ENCODE peak calls at places on chromosome 21, in ten cellular contexts. One of them, this sample, is unnamed.

GRCh38 chr21:13937236-13937635 is 273.5 kb downstream of the LIPI start:
- DNase-seq in K562: no peak
- DNase-seq in brain microvascular endothelial cell: no peak
- DNase-seq in astrocyte: no peak
- DNase-seq in ovary: no peak
- DNase-seq in suprapubic skin: no peak
- DNase-seq in fibroblast of lung: no peak
- DNase-seq in esophagus squamous epithelium: no peak
- DNase-seq in upper lobe of right lung: peak
- DNase-seq in AG09309: no peak
- DNase-seq in this sample: no peak

GRCh38 chr21:36959020-36959835 is 7.2 kb downstream of the HLCS start:
- DNase-seq in K562: no peak
- DNase-seq in ovary: no peak
- DNase-seq in upper lobe of right lung: no peak
- DNase-seq in astrocyte: no peak
- DNase-seq in brain microvascular endothelial cell: no peak
- DNase-seq in suprapubic skin: no peak
- DNase-seq in esophagus squamous epithelium: no peak
- DNase-seq in AG09309: no peak
- DNase-seq in fibroblast of lung: no peak
- DNase-seq in this sample: no peak

GRCh38 chr21:29701676-29702075 is 238.1 kb downstream of the GRIK1 start:
- DNase-seq in astrocyte: no peak
- DNase-seq in ovary: no peak
- DNase-seq in upper lobe of right lung: no peak
- DNase-seq in K562: no peak
- DNase-seq in fibroblast of lung: no peak
- DNase-seq in suprapubic skin: no peak
- DNase-seq in brain microvascular endothelial cell: no peak
- DNase-seq in esophagus squamous epithelium: no peak
- DNase-seq in AG09309: no peak
- DNase-seq in this sample: no peak

GRCh38 chr21:15660424-15660805 is 69.4 kb upstream of the USP25 start:
- DNase-seq in upper lobe of right lung: no peak
- DNase-seq in brain microvascular endothelial cell: no peak
- DNase-seq in K562: no peak
- DNase-seq in astrocyte: no peak
- DNase-seq in suprapubic skin: no peak
- DNase-seq in AG09309: no peak
- DNase-seq in ovary: no peak
- DNase-seq in esophagus squamous epithelium: no peak
- DNase-seq in fibroblast of lung: no peak
- DNase-seq in this sample: no peak

GRCh38 chr21:32645261-32646182 is 33.3 kb upstream of the CFAP298 start:
- DNase-seq in astrocyte: no peak
- DNase-seq in AG09309: no peak
- DNase-seq in fibroblast of lung: no peak
- DNase-seq in esophagus squamous epithelium: no peak
- DNase-seq in suprapubic skin: no peak
- DNase-seq in ovary: no peak
- DNase-seq in upper lobe of right lung: peak
- DNase-seq in brain microvascular endothelial cell: no peak
- DNase-seq in K562: peak
- DNase-seq in this sample: no peak

GRCh38 chr21:46608672-46609111 is 3.8 kb upstream of the S100B start:
- DNase-seq in esophagus squamous epithelium: no peak
- DNase-seq in AG09309: no peak
- DNase-seq in suprapubic skin: no peak
- DNase-seq in ovary: no peak
- DNase-seq in fibroblast of lung: no peak
- DNase-seq in upper lobe of right lung: no peak
- DNase-seq in brain microvascular endothelial cell: no peak
- DNase-seq in K562: peak
- DNase-seq in astrocyte: no peak
- DNase-seq in this sample: no peak

GRCh38 chr21:37074195-37074510 is 1.1 kb downstream of the TTC3 start:
- DNase-seq in brain microvascular endothelial cell: no peak
- DNase-seq in AG09309: no peak
- DNase-seq in K562: peak
- DNase-seq in ovary: peak
- DNase-seq in fibroblast of lung: no peak
- DNase-seq in astrocyte: no peak
- DNase-seq in esophagus squamous epithelium: no peak
- DNase-seq in suprapubic skin: no peak
- DNase-seq in upper lobe of right lung: no peak
- DNase-seq in this sample: no peak

GRCh38 chr21:18409579-18409978 is 6.0 kb upstream of the TMPRSS15 start:
- DNase-seq in upper lobe of right lung: no peak
- DNase-seq in fibroblast of lung: no peak
- DNase-seq in suprapubic skin: no peak
- DNase-seq in astrocyte: no peak
- DNase-seq in brain microvascular endothelial cell: no peak
- DNase-seq in ovary: no peak
- DNase-seq in K562: no peak
- DNase-seq in AG09309: no peak
- DNase-seq in esophagus squamous epithelium: no peak
- DNase-seq in this sample: no peak

GRCh38 chr21:37639756-37640155 is 273.2 kb downstream of the DYRK1A start:
- DNase-seq in astrocyte: no peak
- DNase-seq in esophagus squamous epithelium: no peak
- DNase-seq in K562: no peak
- DNase-seq in ovary: no peak
- DNase-seq in AG09309: no peak
- DNase-seq in fibroblast of lung: no peak
- DNase-seq in upper lobe of right lung: no peak
- DNase-seq in suprapubic skin: no peak
- DNase-seq in brain microvascular endothelial cell: no peak
- DNase-seq in this sample: no peak

GRCh38 chr21:36788116-36788515 is 89.2 kb downstream of the SIM2 start:
- DNase-seq in suprapubic skin: no peak
- DNase-seq in fibroblast of lung: no peak
- DNase-seq in AG09309: no peak
- DNase-seq in upper lobe of right lung: no peak
- DNase-seq in esophagus squamous epithelium: no peak
- DNase-seq in ovary: no peak
- DNase-seq in astrocyte: no peak
- DNase-seq in K562: no peak
- DNase-seq in brain microvascular endothelial cell: no peak
- DNase-seq in this sample: no peak

GRCh38 chr21:40386301-40386911 is 460.6 kb downstream of the DSCAM start:
- DNase-seq in AG09309: no peak
- DNase-seq in fibroblast of lung: peak
- DNase-seq in ovary: no peak
- DNase-seq in suprapubic skin: no peak
- DNase-seq in upper lobe of right lung: peak
- DNase-seq in esophagus squamous epithelium: no peak
- DNase-seq in brain microvascular endothelial cell: no peak
- DNase-seq in astrocyte: peak
- DNase-seq in K562: peak
- DNase-seq in this sample: no peak

GRCh38 chr21:25457411-25457810 is 149.9 kb downstream of the MRPL39 start:
- DNase-seq in esophagus squamous epithelium: no peak
- DNase-seq in suprapubic skin: no peak
- DNase-seq in fibroblast of lung: peak
- DNase-seq in upper lobe of right lung: no peak
- DNase-seq in astrocyte: peak
- DNase-seq in ovary: no peak
- DNase-seq in brain microvascular endothelial cell: peak
- DNase-seq in K562: no peak
- DNase-seq in AG09309: no peak
- DNase-seq in this sample: no peak

GRCh38 chr21:16302851-16303282 is 573.1 kb downstream of the USP25 start:
- DNase-seq in astrocyte: peak
- DNase-seq in upper lobe of right lung: no peak
- DNase-seq in suprapubic skin: no peak
- DNase-seq in ovary: peak
- DNase-seq in AG09309: peak
- DNase-seq in K562: no peak
- DNase-seq in brain microvascular endothelial cell: peak
- DNase-seq in fibroblast of lung: peak
- DNase-seq in esophagus squamous epithelium: no peak
- DNase-seq in this sample: no peak

GRCh38 chr21:25639167-25639921 is at the start of gene JAM2:
- DNase-seq in esophagus squamous epithelium: no peak
- DNase-seq in ovary: peak
- DNase-seq in AG09309: no peak
- DNase-seq in astrocyte: peak
- DNase-seq in brain microvascular endothelial cell: no peak
- DNase-seq in upper lobe of right lung: peak
- DNase-seq in K562: no peak
- DNase-seq in suprapubic skin: peak
- DNase-seq in fibroblast of lung: peak
- DNase-seq in this sample: peak

GRCh38 chr21:39109596-39110210 is 73.5 kb downstream of the PSMG1 start:
- DNase-seq in astrocyte: no peak
- DNase-seq in fibroblast of lung: no peak
- DNase-seq in brain microvascular endothelial cell: no peak
- DNase-seq in AG09309: no peak
- DNase-seq in upper lobe of right lung: no peak
- DNase-seq in ovary: no peak
- DNase-seq in esophagus squamous epithelium: no peak
- DNase-seq in suprapubic skin: peak
- DNase-seq in K562: no peak
- DNase-seq in this sample: no peak

GRCh38 chr21:39107739-39108138 is 75.5 kb downstream of the PSMG1 start:
- DNase-seq in AG09309: no peak
- DNase-seq in upper lobe of right lung: no peak
- DNase-seq in astrocyte: no peak
- DNase-seq in brain microvascular endothelial cell: no peak
- DNase-seq in K562: no peak
- DNase-seq in esophagus squamous epithelium: no peak
- DNase-seq in suprapubic skin: peak
- DNase-seq in ovary: no peak
- DNase-seq in fibroblast of lung: no peak
- DNase-seq in this sample: no peak

GRCh38 chr21:39106881-39107462 is 76.3 kb downstream of the PSMG1 start:
- DNase-seq in ovary: no peak
- DNase-seq in astrocyte: no peak
- DNase-seq in suprapubic skin: peak
- DNase-seq in upper lobe of right lung: no peak
- DNase-seq in AG09309: no peak
- DNase-seq in brain microvascular endothelial cell: no peak
- DNase-seq in fibroblast of lung: no peak
- DNase-seq in esophagus squamous epithelium: no peak
- DNase-seq in K562: no peak
- DNase-seq in this sample: no peak

GRCh38 chr21:39109163-39109530 is 74.1 kb downstream of the PSMG1 start:
- DNase-seq in AG09309: no peak
- DNase-seq in ovary: no peak
- DNase-seq in astrocyte: no peak
- DNase-seq in fibroblast of lung: no peak
- DNase-seq in esophagus squamous epithelium: no peak
- DNase-seq in upper lobe of right lung: no peak
- DNase-seq in K562: no peak
- DNase-seq in brain microvascular endothelial cell: no peak
- DNase-seq in suprapubic skin: no peak
- DNase-seq in this sample: no peak

GRCh38 chr21:39108291-39109162 is 74.7 kb downstream of the PSMG1 start:
- DNase-seq in fibroblast of lung: no peak
- DNase-seq in K562: no peak
- DNase-seq in esophagus squamous epithelium: no peak
- DNase-seq in ovary: no peak
- DNase-seq in astrocyte: no peak
- DNase-seq in upper lobe of right lung: no peak
- DNase-seq in brain microvascular endothelial cell: no peak
- DNase-seq in suprapubic skin: peak
- DNase-seq in AG09309: no peak
- DNase-seq in this sample: peak
- H3K4me3 ChIP-seq in fibroblast of lung: no peak
- H3K4me3 ChIP-seq in K562: no peak
- H3K4me3 ChIP-seq in esophagus squamous epithelium: no peak
- H3K4me3 ChIP-seq in ovary: no peak
- H3K4me3 ChIP-seq in astrocyte: no peak
- H3K4me3 ChIP-seq in upper lobe of right lung: no peak
- H3K4me3 ChIP-seq in brain microvascular endothelial cell: no peak
- H3K4me3 ChIP-seq in suprapubic skin: no peak
- H3K4me3 ChIP-seq in AG09309: no peak
- H3K4me3 ChIP-seq in this sample: no peak

GRCh38 chr21:35048183-35048601 is 910 bp downstream of the RUNX1 start:
- DNase-seq in astrocyte: peak
- DNase-seq in suprapubic skin: no peak
- DNase-seq in upper lobe of right lung: peak
- DNase-seq in esophagus squamous epithelium: no peak
- DNase-seq in ovary: no peak
- DNase-seq in brain microvascular endothelial cell: no peak
- DNase-seq in fibroblast of lung: peak
- DNase-seq in K562: no peak
- DNase-seq in AG09309: no peak
- DNase-seq in this sample: peak
- H3K4me3 ChIP-seq in astrocyte: peak
- H3K4me3 ChIP-seq in suprapubic skin: peak
- H3K4me3 ChIP-seq in upper lobe of right lung: peak
- H3K4me3 ChIP-seq in esophagus squamous epithelium: peak
- H3K4me3 ChIP-seq in ovary: no peak
- H3K4me3 ChIP-seq in brain microvascular endothelial cell: peak
- H3K4me3 ChIP-seq in fibroblast of lung: peak
- H3K4me3 ChIP-seq in K562: peak
- H3K4me3 ChIP-seq in AG09309: peak
- H3K4me3 ChIP-seq in this sample: peak

GRCh38 chr21:22575165-22575584 is 1577.0 kb downstream of the NCAM2 start:
- DNase-seq in esophagus squamous epithelium: no peak
- DNase-seq in astrocyte: no peak
- DNase-seq in K562: peak
- DNase-seq in upper lobe of right lung: no peak
- DNase-seq in AG09309: no peak
- DNase-seq in fibroblast of lung: no peak
- DNase-seq in suprapubic skin: no peak
- DNase-seq in ovary: no peak
- DNase-seq in brain microvascular endothelial cell: no peak
- DNase-seq in this sample: no peak
- H3K4me3 ChIP-seq in esophagus squamous epithelium: no peak
- H3K4me3 ChIP-seq in astrocyte: no peak
- H3K4me3 ChIP-seq in K562: no peak
- H3K4me3 ChIP-seq in upper lobe of right lung: no peak
- H3K4me3 ChIP-seq in AG09309: no peak
- H3K4me3 ChIP-seq in fibroblast of lung: no peak
- H3K4me3 ChIP-seq in suprapubic skin: no peak
- H3K4me3 ChIP-seq in ovary: no peak
- H3K4me3 ChIP-seq in brain microvascular endothelial cell: no peak
- H3K4me3 ChIP-seq in this sample: no peak

DNA sequence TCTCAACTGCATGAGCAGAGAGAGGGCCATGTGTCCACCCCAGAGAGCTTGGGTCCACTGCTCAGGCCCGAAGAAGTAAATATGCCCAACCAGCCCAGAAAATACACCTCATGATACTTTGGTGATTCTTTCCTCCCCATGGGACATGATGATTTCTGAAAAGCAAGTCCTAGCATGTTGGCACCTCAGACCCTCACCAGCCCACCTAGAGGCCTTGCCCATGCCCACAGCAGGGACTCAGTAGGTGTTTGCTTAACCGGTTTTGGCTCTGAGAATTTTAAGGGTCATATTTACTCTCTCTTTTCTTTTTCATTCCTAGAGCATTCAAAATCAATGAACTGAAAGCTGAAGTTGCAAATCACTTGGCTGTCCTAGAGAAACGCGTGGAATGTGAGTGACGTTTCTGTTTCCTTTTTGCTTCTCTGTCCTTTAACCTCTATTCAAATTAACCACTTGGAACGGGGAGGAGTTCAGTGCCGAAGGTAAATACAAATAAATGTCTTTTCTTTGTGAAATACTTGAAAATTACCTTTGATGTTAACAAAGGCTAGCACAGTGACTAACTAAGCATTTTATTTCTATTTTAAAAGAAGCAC is 79.7 kb downstream of the PDE9A start:
- DNase-seq in ovary: no peak
- DNase-seq in AG09309: no peak
- DNase-seq in esophagus squamous epithelium: no peak
- DNase-seq in fibroblast of lung: peak
- DNase-seq in upper lobe of right lung: no peak
- DNase-seq in astrocyte: peak
- DNase-seq in brain microvascular endothelial cell: no peak
- DNase-seq in suprapubic skin: peak
- DNase-seq in K562: no peak
- DNase-seq in this sample: no peak
- H3K4me3 ChIP-seq in ovary: no peak
- H3K4me3 ChIP-seq in AG09309: no peak
- H3K4me3 ChIP-seq in esophagus squamous epithelium: no peak
- H3K4me3 ChIP-seq in fibroblast of lung: no peak
- H3K4me3 ChIP-seq in upper lobe of right lung: no peak
- H3K4me3 ChIP-seq in astrocyte: no peak
- H3K4me3 ChIP-seq in brain microvascular endothelial cell: no peak
- H3K4me3 ChIP-seq in suprapubic skin: no peak
- H3K4me3 ChIP-seq in K562: no peak
- H3K4me3 ChIP-seq in this sample: no peak

This sample was measured in CD8-positive, alpha-beta T cell.